ENCODE peak calls at places on chromosome 15, in nine cellular contexts. One of them, this sample, is unnamed.

GRCh38 chr15:48617619-48618018 is 27.9 kb downstream of the FBN1 start:
- DNase-seq in activated CD8-positive, alpha-beta memory T cell treated with anti-CD3 and anti-CD28 coated beads, Interleukin-2, amount 10 ng/mL, durations not matched to agents 7 days and 5 days: no peak
- DNase-seq in NB4: peak; percentile 55
- DNase-seq in nephron progenitor cell: no peak
- DNase-seq in mesothelial cell of epicardium: no peak
- DNase-seq in ELR: no peak
- DNase-seq in activated gamma-delta T cell treated with Interleukin-2 at 50 U/mL for 16 hours: no peak
- DNase-seq in MCF 10A: peak; percentile 38
- DNase-seq in hypothalamus: no peak
- DNase-seq in this sample: peak; percentile 55

GRCh38 chr15:95259965-95260364 is 1028.6 kb downstream of the MCTP2 start:
- DNase-seq in activated gamma-delta T cell treated with Interleukin-2 at 50 U/mL for 16 hours: no peak
- DNase-seq in NB4: peak; percentile 23
- DNase-seq in hypothalamus: no peak
- DNase-seq in activated CD8-positive, alpha-beta memory T cell treated with anti-CD3 and anti-CD28 coated beads, Interleukin-2, amount 10 ng/mL, durations not matched to agents 7 days and 5 days: no peak
- DNase-seq in mesothelial cell of epicardium: no peak
- DNase-seq in ELR: no peak
- DNase-seq in MCF 10A: peak; percentile 18
- DNase-seq in nephron progenitor cell: no peak
- DNase-seq in this sample: peak; percentile 48

GRCh38 chr15:36432162-36432561 is 147.3 kb upstream of the CDIN1 start:
- DNase-seq in hypothalamus: no peak
- DNase-seq in activated gamma-delta T cell treated with Interleukin-2 at 50 U/mL for 16 hours: no peak
- DNase-seq in MCF 10A: no peak
- DNase-seq in NB4: no peak
- DNase-seq in mesothelial cell of epicardium: no peak
- DNase-seq in activated CD8-positive, alpha-beta memory T cell treated with anti-CD3 and anti-CD28 coated beads, Interleukin-2, amount 10 ng/mL, durations not matched to agents 7 days and 5 days: no peak
- DNase-seq in ELR: peak; percentile 84
- DNase-seq in nephron progenitor cell: no peak
- DNase-seq in this sample: no peak

GRCh38 chr15:98231696-98232440 is 271.4 kb downstream of the ARRDC4 start:
- DNase-seq in hypothalamus: no peak
- DNase-seq in activated gamma-delta T cell treated with Interleukin-2 at 50 U/mL for 16 hours: no peak
- DNase-seq in mesothelial cell of epicardium: no peak
- DNase-seq in ELR: peak; percentile 73
- DNase-seq in MCF 10A: peak; percentile 66
- DNase-seq in activated CD8-positive, alpha-beta memory T cell treated with anti-CD3 and anti-CD28 coated beads, Interleukin-2, amount 10 ng/mL, durations not matched to agents 7 days and 5 days: no peak
- DNase-seq in nephron progenitor cell: no peak
- DNase-seq in NB4: no peak
- DNase-seq in this sample: no peak

GRCh38 chr15:90315276-90315982 is 36.7 kb upstream of the ZNF774 start:
- DNase-seq in MCF 10A: peak; percentile 89
- DNase-seq in NB4: no peak
- DNase-seq in hypothalamus: peak; percentile 58
- DNase-seq in ELR: peak; percentile 14
- DNase-seq in mesothelial cell of epicardium: no peak
- DNase-seq in nephron progenitor cell: peak; percentile 35
- DNase-seq in activated gamma-delta T cell treated with Interleukin-2 at 50 U/mL for 16 hours: no peak
- DNase-seq in activated CD8-positive, alpha-beta memory T cell treated with anti-CD3 and anti-CD28 coated beads, Interleukin-2, amount 10 ng/mL, durations not matched to agents 7 days and 5 days: peak; percentile 15
- DNase-seq in this sample: peak; percentile 82

GRCh38 chr15:40536501-40536900 is 28.3 kb downstream of the CCDC32 start:
- DNase-seq in mesothelial cell of epicardium: no peak
- DNase-seq in ELR: peak; percentile 19
- DNase-seq in activated gamma-delta T cell treated with Interleukin-2 at 50 U/mL for 16 hours: no peak
- DNase-seq in MCF 10A: peak; percentile 29
- DNase-seq in activated CD8-positive, alpha-beta memory T cell treated with anti-CD3 and anti-CD28 coated beads, Interleukin-2, amount 10 ng/mL, durations not matched to agents 7 days and 5 days: peak; percentile 4
- DNase-seq in nephron progenitor cell: no peak
- DNase-seq in hypothalamus: no peak
- DNase-seq in NB4: no peak
- DNase-seq in this sample: no peak

GRCh38 chr15:31871159-31871886 is 159.0 kb upstream of the CHRNA7 start:
- DNase-seq in mesothelial cell of epicardium: no peak
- DNase-seq in activated CD8-positive, alpha-beta memory T cell treated with anti-CD3 and anti-CD28 coated beads, Interleukin-2, amount 10 ng/mL, durations not matched to agents 7 days and 5 days: no peak
- DNase-seq in nephron progenitor cell: no peak
- DNase-seq in ELR: no peak
- DNase-seq in activated gamma-delta T cell treated with Interleukin-2 at 50 U/mL for 16 hours: no peak
- DNase-seq in hypothalamus: no peak
- DNase-seq in MCF 10A: no peak
- DNase-seq in NB4: peak; percentile 47
- DNase-seq in this sample: no peak

GRCh38 chr15:65050270-65050669 is 5.1 kb downstream of the SLC51B start:
- DNase-seq in activated CD8-positive, alpha-beta memory T cell treated with anti-CD3 and anti-CD28 coated beads, Interleukin-2, amount 10 ng/mL, durations not matched to agents 7 days and 5 days: no peak
- DNase-seq in NB4: no peak
- DNase-seq in ELR: peak; percentile 60
- DNase-seq in mesothelial cell of epicardium: no peak
- DNase-seq in MCF 10A: no peak
- DNase-seq in activated gamma-delta T cell treated with Interleukin-2 at 50 U/mL for 16 hours: no peak
- DNase-seq in nephron progenitor cell: no peak
- DNase-seq in hypothalamus: no peak
- DNase-seq in this sample: no peak

GRCh38 chr15:67520976-67521769 is at the start of gene C15orf61:
- DNase-seq in hypothalamus: peak; percentile 77
- DNase-seq in activated gamma-delta T cell treated with Interleukin-2 at 50 U/mL for 16 hours: peak; percentile 80
- DNase-seq in nephron progenitor cell: peak; percentile 80
- DNase-seq in MCF 10A: peak; percentile 90
- DNase-seq in NB4: peak; percentile 89
- DNase-seq in activated CD8-positive, alpha-beta memory T cell treated with anti-CD3 and anti-CD28 coated beads, Interleukin-2, amount 10 ng/mL, durations not matched to agents 7 days and 5 days: peak; percentile 89
- DNase-seq in mesothelial cell of epicardium: peak; percentile 82
- DNase-seq in ELR: peak; percentile 83
- DNase-seq in this sample: peak; percentile 87

GRCh38 chr15:74040115-74040850 is 42.1 kb downstream of the GOLGA6A start:
- DNase-seq in mesothelial cell of epicardium: no peak
- DNase-seq in nephron progenitor cell: no peak
- DNase-seq in activated CD8-positive, alpha-beta memory T cell treated with anti-CD3 and anti-CD28 coated beads, Interleukin-2, amount 10 ng/mL, durations not matched to agents 7 days and 5 days: no peak
- DNase-seq in activated gamma-delta T cell treated with Interleukin-2 at 50 U/mL for 16 hours: no peak
- DNase-seq in ELR: peak; percentile 91
- DNase-seq in hypothalamus: no peak
- DNase-seq in NB4: no peak
- DNase-seq in MCF 10A: peak; percentile 81
- DNase-seq in this sample: peak; percentile 71

GRCh38 chr15:64749999-64750657 is 25.3 kb downstream of the RBPMS2 start:
- DNase-seq in nephron progenitor cell: peak; percentile 41
- DNase-seq in ELR: peak; percentile 40
- DNase-seq in mesothelial cell of epicardium: no peak
- DNase-seq in activated gamma-delta T cell treated with Interleukin-2 at 50 U/mL for 16 hours: no peak
- DNase-seq in MCF 10A: no peak
- DNase-seq in activated CD8-positive, alpha-beta memory T cell treated with anti-CD3 and anti-CD28 coated beads, Interleukin-2, amount 10 ng/mL, durations not matched to agents 7 days and 5 days: no peak
- DNase-seq in NB4: no peak
- DNase-seq in hypothalamus: no peak
- DNase-seq in this sample: peak; percentile 71

GRCh38 chr15:51144021-51144532 is 49.4 kb upstream of the TNFAIP8L3 start:
- DNase-seq in hypothalamus: no peak
- DNase-seq in MCF 10A: peak; percentile 88
- DNase-seq in NB4: peak; percentile 26
- DNase-seq in activated gamma-delta T cell treated with Interleukin-2 at 50 U/mL for 16 hours: no peak
- DNase-seq in nephron progenitor cell: no peak
- DNase-seq in activated CD8-positive, alpha-beta memory T cell treated with anti-CD3 and anti-CD28 coated beads, Interleukin-2, amount 10 ng/mL, durations not matched to agents 7 days and 5 days: no peak
- DNase-seq in ELR: peak; percentile 59
- DNase-seq in mesothelial cell of epicardium: no peak
- DNase-seq in this sample: no peak

GRCh38 chr15:48868549-48868948 is 9.4 kb upstream of the EID1 start:
- DNase-seq in activated CD8-positive, alpha-beta memory T cell treated with anti-CD3 and anti-CD28 coated beads, Interleukin-2, amount 10 ng/mL, durations not matched to agents 7 days and 5 days: no peak
- DNase-seq in ELR: peak; percentile 88
- DNase-seq in mesothelial cell of epicardium: no peak
- DNase-seq in NB4: peak; percentile 48
- DNase-seq in nephron progenitor cell: no peak
- DNase-seq in activated gamma-delta T cell treated with Interleukin-2 at 50 U/mL for 16 hours: no peak
- DNase-seq in MCF 10A: peak; percentile 78
- DNase-seq in hypothalamus: no peak
- DNase-seq in this sample: no peak

GRCh38 chr15:83685864-83686263 is 31.9 kb downstream of the ADAMTSL3 start:
- DNase-seq in ELR: no peak
- DNase-seq in activated gamma-delta T cell treated with Interleukin-2 at 50 U/mL for 16 hours: no peak
- DNase-seq in mesothelial cell of epicardium: no peak
- DNase-seq in nephron progenitor cell: no peak
- DNase-seq in MCF 10A: no peak
- DNase-seq in NB4: no peak
- DNase-seq in hypothalamus: no peak
- DNase-seq in activated CD8-positive, alpha-beta memory T cell treated with anti-CD3 and anti-CD28 coated beads, Interleukin-2, amount 10 ng/mL, durations not matched to agents 7 days and 5 days: no peak
- DNase-seq in this sample: no peak

GRCh38 chr15:63414474-63415201 is 33.0 kb upstream of the CA12 start:
- DNase-seq in MCF 10A: no peak
- DNase-seq in nephron progenitor cell: no peak
- DNase-seq in activated gamma-delta T cell treated with Interleukin-2 at 50 U/mL for 16 hours: no peak
- DNase-seq in hypothalamus: no peak
- DNase-seq in ELR: no peak
- DNase-seq in NB4: peak; percentile 17
- DNase-seq in activated CD8-positive, alpha-beta memory T cell treated with anti-CD3 and anti-CD28 coated beads, Interleukin-2, amount 10 ng/mL, durations not matched to agents 7 days and 5 days: no peak
- DNase-seq in mesothelial cell of epicardium: no peak
- DNase-seq in this sample: no peak

GRCh38 chr15:26013946-26014345 is 150.8 kb upstream of the ATP10A start:
- DNase-seq in MCF 10A: no peak
- DNase-seq in activated gamma-delta T cell treated with Interleukin-2 at 50 U/mL for 16 hours: no peak
- DNase-seq in hypothalamus: no peak
- DNase-seq in activated CD8-positive, alpha-beta memory T cell treated with anti-CD3 and anti-CD28 coated beads, Interleukin-2, amount 10 ng/mL, durations not matched to agents 7 days and 5 days: no peak
- DNase-seq in ELR: no peak
- DNase-seq in nephron progenitor cell: no peak
- DNase-seq in NB4: no peak
- DNase-seq in mesothelial cell of epicardium: no peak
- DNase-seq in this sample: no peak

GRCh38 chr15:96297783-96298182 is 32.7 kb upstream of the NR2F2 start:
- DNase-seq in hypothalamus: no peak
- DNase-seq in mesothelial cell of epicardium: no peak
- DNase-seq in MCF 10A: no peak
- DNase-seq in activated gamma-delta T cell treated with Interleukin-2 at 50 U/mL for 16 hours: no peak
- DNase-seq in nephron progenitor cell: no peak
- DNase-seq in ELR: no peak
- DNase-seq in NB4: no peak
- DNase-seq in activated CD8-positive, alpha-beta memory T cell treated with anti-CD3 and anti-CD28 coated beads, Interleukin-2, amount 10 ng/mL, durations not matched to agents 7 days and 5 days: no peak
- DNase-seq in this sample: no peak

GRCh38 chr15:67033012-67033411 is 32.4 kb upstream of the SMAD3 start:
- DNase-seq in ELR: no peak
- DNase-seq in hypothalamus: no peak
- DNase-seq in nephron progenitor cell: no peak
- DNase-seq in MCF 10A: no peak
- DNase-seq in NB4: no peak
- DNase-seq in activated gamma-delta T cell treated with Interleukin-2 at 50 U/mL for 16 hours: no peak
- DNase-seq in activated CD8-positive, alpha-beta memory T cell treated with anti-CD3 and anti-CD28 coated beads, Interleukin-2, amount 10 ng/mL, durations not matched to agents 7 days and 5 days: peak; percentile 53
- DNase-seq in mesothelial cell of epicardium: no peak
- DNase-seq in this sample: no peak

GRCh38 chr15:63089260-63090043 is 32.2 kb upstream of the LACTB start:
- DNase-seq in nephron progenitor cell: no peak
- DNase-seq in mesothelial cell of epicardium: no peak
- DNase-seq in ELR: peak; percentile 90
- DNase-seq in NB4: peak; percentile 81
- DNase-seq in activated CD8-positive, alpha-beta memory T cell treated with anti-CD3 and anti-CD28 coated beads, Interleukin-2, amount 10 ng/mL, durations not matched to agents 7 days and 5 days: no peak
- DNase-seq in activated gamma-delta T cell treated with Interleukin-2 at 50 U/mL for 16 hours: no peak
- DNase-seq in hypothalamus: no peak
- DNase-seq in MCF 10A: peak; percentile 45
- DNase-seq in this sample: no peak

This sample was measured in left cardiac atrium.